ENCODE peak calls at places on chromosomes 7 and 10, in eight cellular contexts. Z, D, V, S, X, C, B and U are unnamed samples.

GRCh38 chr7:33070277-33070676 is 7.7 kb upstream of the NT5C3A start:
- DNase-seq in X (no peak), V (no peak), B (no peak), D (no peak), S (no peak), Z (no peak), C (no peak), U (no peak)

GRCh38 chr7:93720106-93720505 is 145.6 kb upstream of the CALCR start:
- DNase-seq in Z (no peak), D (no peak), X (no peak), C (no peak), B (no peak), V (no peak), S (no peak), U (no peak)

GRCh38 chr10:60082341-60083038 is 176.1 kb upstream of the CCDC6 start:
- DNase-seq in X (no peak), Z (no peak), D (no peak), S (no peak), V (no peak), C (no peak), B (no peak), U (no peak)

GRCh38 chr7:30904566-30904965 is 7.1 kb upstream of the AQP1 start:
- DNase-seq in X (no peak), D (no peak), B (no peak), V (no peak), C (no peak), Z (no peak), S (no peak), U (no peak)

GRCh38 chr7:129896568-129897382 is 56.0 kb downstream of the UBE2H start:
- DNase-seq in B (no peak), X (no peak), S (no peak), Z (no peak), V (no peak), C (peak), D (no peak), U (no peak)

GRCh38 chr10:13823046-13823711 is 236.4 kb downstream of the PRPF18 start:
- DNase-seq in V (no peak), D (no peak), S (no peak), Z (no peak), C (no peak), X (no peak), B (no peak), U (no peak)

GRCh38 chr7:117399820-117400422 is 27.4 kb downstream of the ASZ1 start:
- DNase-seq in B (no peak), D (no peak), Z (no peak), X (no peak), S (no peak), V (no peak), C (peak), U (no peak)

GRCh38 chr7:50304158-50304910 is at the start of gene IKZF1:
- DNase-seq in B (peak), D (peak), Z (peak), C (no peak), X (peak), S (peak), V (no peak), U (peak)

GRCh38 chr7:76069238-76069638 is 21.3 kb downstream of the MDH2 start:
- DNase-seq in D (peak), Z (peak), C (peak), X (no peak), B (peak), V (peak), S (peak), U (peak)

GRCh38 chr7:157399086-157399687 is 62.4 kb downstream of the DNAJB6 start:
- DNase-seq in V (no peak), S (peak), C (no peak), D (no peak), Z (no peak), B (no peak), X (no peak), U (no peak)

GRCh38 chr7:134932707-134933370 is 53.5 kb upstream of the AGBL3 start:
- DNase-seq in B (peak), X (no peak), V (no peak), Z (no peak), D (no peak), C (peak), S (no peak), U (no peak)

GRCh38 chr10:133318494-133319127 is 9.9 kb downstream of the ZNF511 start:
- DNase-seq in D (peak), B (peak), C (peak), Z (peak), V (no peak), S (no peak), X (peak), U (peak)

GRCh38 chr7:5755704-5756131 is 25.7 kb downstream of the RNF216 start:
- DNase-seq in B (no peak), D (no peak), S (no peak), Z (no peak), X (no peak), C (peak), V (no peak), U (no peak)

DNA sequence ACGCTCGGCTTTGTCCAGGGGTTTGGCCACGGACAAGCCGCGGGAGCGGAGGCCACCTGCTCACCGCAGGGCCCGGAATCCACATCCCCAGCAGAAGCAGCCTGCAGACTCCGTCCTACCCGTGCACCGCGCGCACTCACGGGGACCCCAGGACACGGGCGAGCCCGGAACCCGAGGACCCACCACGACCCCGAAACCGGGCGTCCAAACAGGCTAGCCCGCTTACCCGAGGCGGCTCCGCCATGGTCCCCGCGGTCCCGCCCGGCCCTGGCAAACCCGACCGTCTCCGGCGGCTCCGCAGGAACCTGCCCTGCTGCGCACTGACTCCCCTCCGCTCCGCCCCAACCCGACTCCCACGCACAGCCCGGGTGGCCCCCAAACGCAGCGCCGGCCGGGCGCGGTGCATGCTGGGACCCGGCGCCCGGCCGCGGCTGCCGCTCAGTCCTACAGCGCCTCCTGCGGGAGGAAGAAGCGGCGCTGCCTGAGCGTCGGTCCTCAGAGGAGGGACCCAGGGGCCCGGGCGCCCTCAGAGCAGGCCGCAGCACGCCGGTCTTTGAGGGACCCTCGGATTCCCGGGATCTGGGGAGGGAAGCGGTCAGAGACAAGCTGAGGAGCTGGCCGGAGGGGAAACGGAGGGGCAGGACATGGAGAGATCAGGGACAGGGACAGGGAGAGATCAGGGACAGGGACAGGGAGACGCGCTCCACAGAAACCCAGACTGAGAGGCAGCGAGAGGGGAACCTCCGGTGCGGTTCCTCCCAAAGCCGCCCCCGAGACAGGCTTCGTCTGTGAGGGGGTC is at the start of gene ZNF786:
- DNase-seq in Z (peak), D (peak), V (peak), X (peak), S (peak), B (peak), C (peak), U (peak)
- TF ChIP-seq CTCF in Z (peak), D (no peak), V (peak), X (peak), S (peak), B (peak), C (peak), U (peak)

GRCh38 chr10:63629363-63630084 is 108.3 kb downstream of the REEP3 start:
- DNase-seq in Z (peak), V (peak), S (peak), D (peak), C (peak), X (peak), B (peak), U (peak)

GRCh38 chr10:63627376-63627775 is 106.2 kb downstream of the REEP3 start:
- DNase-seq in X (no peak), B (no peak), C (no peak), D (no peak), Z (no peak), V (no peak), S (no peak), U (no peak)

GRCh38 chr10:63630085-63630927 is 109.1 kb downstream of the REEP3 start:
- DNase-seq in C (peak), V (peak), B (peak), X (peak), Z (peak), S (peak), D (peak), U (peak)

GRCh38 chr10:63627881-63628296 is 106.7 kb downstream of the REEP3 start:
- DNase-seq in X (no peak), S (no peak), D (no peak), C (no peak), B (no peak), Z (no peak), V (no peak), U (no peak)

DNA sequence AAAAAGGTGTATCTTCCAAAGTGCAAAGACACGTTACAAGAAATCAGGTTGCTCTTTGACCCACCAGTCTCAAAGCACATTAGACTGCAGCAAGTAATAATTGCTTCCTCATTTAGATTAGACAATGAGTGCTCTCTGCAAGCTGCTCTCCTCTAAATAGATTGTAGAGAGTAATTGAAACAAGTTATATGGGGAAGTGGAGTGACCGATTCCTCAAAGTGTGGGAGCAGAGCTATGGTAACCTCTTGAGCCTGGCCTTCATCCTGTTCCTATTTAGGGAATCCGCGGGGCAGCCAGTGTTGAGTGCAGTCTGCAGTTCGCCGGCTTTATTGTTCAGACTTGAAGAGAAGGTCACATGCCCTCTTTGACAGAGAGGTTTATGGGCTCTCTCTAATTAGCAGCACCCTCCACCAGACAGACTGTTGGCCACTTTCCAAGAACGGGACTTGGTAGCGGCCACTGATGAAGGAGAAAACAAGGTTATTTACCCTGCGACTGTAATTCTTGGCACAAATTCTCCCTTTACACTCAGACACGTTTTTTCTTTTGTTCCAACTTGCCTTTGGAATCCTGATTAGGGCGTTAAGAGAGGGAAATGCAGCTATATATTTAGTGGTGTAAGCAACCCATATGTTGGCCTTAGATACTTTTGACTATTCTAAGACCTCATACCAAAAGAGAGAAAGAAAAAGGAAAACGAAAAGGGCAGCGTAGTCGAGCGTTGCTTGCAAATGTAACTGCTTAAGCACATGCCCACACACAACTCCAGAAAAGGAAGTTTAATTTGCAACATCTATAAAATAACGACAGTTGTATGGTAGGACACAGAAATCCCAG is 107.5 kb downstream of the REEP3 start:
- DNase-seq in Z (peak), V (peak), C (no peak), D (peak), B (peak), S (peak), X (no peak), U (peak)
- TF ChIP-seq POLR2A in Z (no peak), V (no peak), C (no peak), D (no peak), B (no peak), S (no peak), X (no peak), U (no peak)

DNA sequence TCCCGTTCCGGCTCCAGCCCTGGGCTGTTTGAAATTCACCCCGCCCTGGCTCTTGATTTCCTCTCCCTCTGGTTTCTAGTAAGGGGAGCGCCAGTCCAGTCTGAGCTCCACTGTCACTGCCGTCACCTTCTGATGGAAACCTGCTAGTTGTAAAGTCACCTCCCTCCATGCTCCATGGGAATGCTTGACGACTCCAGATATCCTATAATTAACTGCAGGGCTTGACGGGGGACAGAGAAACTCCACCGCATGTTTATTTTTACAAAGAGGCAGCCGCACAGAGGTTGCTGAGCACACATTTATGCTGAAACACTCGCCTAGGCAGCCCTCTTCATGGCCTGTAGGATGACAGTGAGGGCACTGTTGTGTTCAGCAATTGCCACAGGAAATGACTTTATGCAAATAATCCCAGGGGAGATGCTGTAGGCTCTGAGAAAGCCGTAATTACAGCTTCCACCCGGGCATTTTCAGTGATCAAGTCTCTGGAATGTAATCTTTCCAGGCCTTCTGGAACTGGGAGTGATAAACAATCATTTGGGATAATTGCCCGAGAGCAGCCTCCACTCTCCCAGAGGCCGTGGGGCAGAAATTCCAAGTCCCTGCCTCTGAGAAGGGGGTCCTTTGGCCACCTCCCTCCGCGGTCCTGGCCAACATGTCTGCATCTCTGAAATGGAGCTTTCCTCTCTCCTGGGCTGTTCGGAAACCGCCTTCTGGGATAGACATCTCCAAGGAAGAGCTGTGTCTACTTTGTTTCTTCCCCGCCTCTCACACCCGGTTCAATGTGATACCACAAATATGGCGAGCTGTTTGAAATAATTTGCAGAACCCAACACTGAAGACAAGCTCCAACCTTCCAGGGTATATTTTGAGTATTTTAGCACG is 300.5 kb downstream of the KLF6 start:
- DNase-seq in B (peak), X (no peak), S (no peak), Z (no peak), V (no peak), C (peak), D (no peak), U (no peak)
- H3K4me3 ChIP-seq in B (no peak), X (peak), S (no peak), Z (no peak), V (no peak), C (no peak), D (no peak), U (peak)

DNA sequence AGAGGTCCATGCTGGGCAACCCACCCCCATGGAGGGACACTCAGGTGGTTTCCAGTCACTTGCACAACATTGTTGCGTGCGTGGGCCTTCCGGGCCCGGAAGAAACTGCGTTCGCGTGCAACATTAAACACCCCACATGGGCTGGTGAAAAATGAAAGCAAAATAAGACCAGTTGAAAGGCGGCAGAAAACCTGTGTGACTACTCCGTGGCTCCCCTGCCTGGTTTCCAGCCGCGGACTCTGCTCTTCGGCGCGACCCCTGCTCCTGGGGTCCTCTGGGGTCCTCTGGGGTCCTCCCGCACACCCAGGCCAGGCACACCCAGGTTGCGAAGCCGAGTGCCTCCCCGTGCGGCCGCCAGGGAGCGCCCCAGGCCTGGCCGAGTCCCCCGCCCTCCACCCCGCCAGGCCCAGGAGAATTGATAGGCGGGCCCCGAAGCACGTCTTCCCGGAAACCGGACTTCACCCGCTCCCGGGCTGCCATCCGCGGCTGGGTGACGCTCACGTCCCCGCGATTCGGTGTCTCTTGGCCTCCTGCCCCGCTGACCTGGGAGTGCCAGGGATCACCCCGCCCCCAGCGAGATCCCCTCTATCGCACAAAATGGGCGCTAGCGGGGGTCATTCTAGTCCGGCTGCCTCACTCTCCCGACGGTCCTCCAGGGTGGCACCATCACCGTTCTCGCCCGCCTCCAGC is 1.9 kb upstream of the SH2D4B start:
- DNase-seq in S (peak), V (no peak), D (peak), X (peak), C (no peak), Z (peak), B (peak), U (peak)
- TF ChIP-seq CTCF in S (peak), V (peak), D (no peak), X (peak), C (no peak), Z (peak), B (peak), U (peak)

DNA sequence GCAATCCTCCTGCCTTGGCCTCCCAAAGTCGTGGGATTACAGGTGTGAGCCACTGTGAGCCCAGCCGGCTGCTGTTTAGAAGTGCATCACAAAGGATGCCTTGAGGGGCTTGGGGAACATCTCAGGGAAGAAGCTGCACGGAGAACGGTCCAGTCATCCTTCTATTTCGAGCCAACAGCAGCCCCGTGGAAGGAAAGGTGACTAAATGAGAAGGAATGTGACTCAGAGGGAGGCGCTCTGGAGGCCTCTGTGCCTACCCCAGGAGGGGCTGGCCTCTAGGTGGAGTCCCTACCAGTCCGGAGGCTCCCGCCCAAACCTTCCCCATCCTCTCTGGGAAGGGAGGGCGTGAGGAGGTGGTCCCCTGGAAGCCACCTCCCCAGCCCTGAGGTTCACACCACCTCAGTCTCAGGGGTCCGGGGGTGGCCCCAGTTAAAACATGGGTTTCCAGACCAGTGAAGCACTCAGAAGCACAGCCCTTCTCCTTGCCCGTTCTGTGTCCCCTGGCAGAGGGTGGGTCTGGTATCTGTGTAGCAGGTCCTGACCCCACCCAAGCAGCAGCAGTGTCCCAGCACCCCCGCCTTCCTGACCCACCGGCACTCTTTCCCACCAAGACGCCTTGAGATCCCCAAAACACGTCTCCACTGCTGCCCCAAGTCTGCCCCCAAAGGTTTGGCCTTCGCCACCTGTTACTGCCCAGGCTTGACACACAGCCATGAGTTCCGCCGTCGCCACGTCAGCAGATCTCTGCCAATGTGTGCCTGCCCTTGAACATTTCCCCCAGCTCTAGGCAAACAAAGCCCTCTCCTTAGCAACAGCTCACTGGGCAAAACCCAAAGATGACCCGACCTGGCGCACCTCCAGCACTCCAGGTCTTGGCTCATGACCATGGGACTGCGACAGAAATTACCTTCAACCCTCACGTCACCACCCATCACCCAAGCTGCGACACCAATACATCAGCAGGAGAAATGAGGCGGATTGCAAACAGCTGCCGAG is 75.9 kb downstream of the CTBP2 start:
- DNase-seq in S (peak), D (peak), B (peak), V (peak), X (peak), C (peak), Z (no peak), U (peak)
- TF ChIP-seq POLR2A in S (peak), D (no peak), B (no peak), V (no peak), X (no peak), C (no peak), Z (no peak), U (no peak)

DNA sequence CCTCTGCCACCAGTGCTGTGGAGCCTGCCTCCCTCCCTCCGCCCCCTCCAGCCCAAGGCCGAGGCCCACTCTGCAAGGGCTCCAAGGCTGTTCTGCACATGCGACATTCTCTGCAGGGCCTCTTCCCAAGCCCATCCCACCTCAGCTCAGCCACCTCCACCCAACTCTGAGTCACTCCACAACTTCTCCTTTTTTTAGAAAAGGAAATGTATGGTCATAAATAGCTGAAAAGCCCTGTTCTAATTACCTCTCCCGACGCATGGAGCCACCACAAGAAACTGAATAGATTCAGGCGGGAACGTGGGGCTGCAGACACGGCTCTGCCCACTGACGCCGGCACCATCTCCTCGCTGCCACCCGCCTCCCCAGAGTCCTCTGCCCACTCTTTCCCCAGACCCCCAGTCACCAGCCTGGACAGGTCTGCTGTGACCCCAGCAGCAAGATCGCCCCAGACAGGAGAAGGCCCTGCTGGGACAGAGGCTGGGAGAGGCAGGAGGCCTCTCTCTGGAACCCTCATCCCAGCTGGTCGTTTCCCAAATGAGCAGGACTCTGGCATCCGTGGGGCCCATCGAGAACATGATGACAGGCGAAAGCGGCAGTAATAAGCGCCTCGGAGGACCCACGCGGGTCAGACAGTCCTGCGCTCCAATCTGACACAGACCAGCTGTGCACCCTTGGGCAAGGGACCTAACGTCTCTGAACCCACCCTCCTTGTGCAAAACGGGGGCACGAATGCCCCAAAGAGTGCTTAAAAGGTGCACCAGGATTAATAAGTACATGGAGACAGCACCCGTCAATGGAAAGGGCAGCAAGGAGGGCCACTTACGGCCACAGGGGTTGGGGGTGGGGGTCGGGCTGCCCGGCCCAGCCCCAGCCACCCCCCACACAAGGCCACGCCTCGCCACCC is 213.7 kb downstream of the MAD1L1 start:
- DNase-seq in X (peak), Z (peak), D (no peak), B (peak), S (peak), V (no peak), C (peak), U (peak)
- H3K4me3 ChIP-seq in X (no peak), Z (no peak), D (no peak), B (peak), S (no peak), V (no peak), C (no peak), U (no peak)